ENCODE peak calls at places on chromosome 5, in four cellular contexts. P is LoVo, W is iris pigment epithelial cell, F is germinal center. C is an unnamed sample.

GRCh38 chr5:57725628-57726504 is 243.3 kb upstream of the ACTBL2 start:
- DNase-seq in P (no peak), F (no peak), W (no peak), C (no peak)

GRCh38 chr5:143265995-143266394 is 137.5 kb downstream of the NR3C1 start:
- DNase-seq in P (no peak), W (no peak), F (no peak), C (no peak)

GRCh38 chr5:1783214-1783551 is 16.5 kb downstream of the MRPL36 start:
- DNase-seq in F (peak; percentile 43), W (no peak), P (peak; percentile 43), C (no peak)

GRCh38 chr5:2466966-2467365 is 284.5 kb downstream of the IRX2 start:
- DNase-seq in W (no peak), P (no peak), F (no peak), C (no peak)

GRCh38 chr5:55750063-55750462 is 12.2 kb downstream of the DDX4 start:
- DNase-seq in F (no peak), W (no peak), P (no peak), C (no peak)

GRCh38 chr5:55534436-55535198 is at the start of gene PLPP1:
- DNase-seq in P (peak; percentile 89), W (peak; percentile 91), F (peak; percentile 96), C (peak; percentile 58)

GRCh38 chr5:126732716-126733115 is 44.2 kb upstream of the LMNB1 start:
- DNase-seq in W (no peak), F (no peak), P (no peak), C (no peak)

GRCh38 chr5:32471784-32472183 is 27.2 kb upstream of the ZFR start:
- DNase-seq in P (no peak), W (no peak), F (no peak), C (peak; percentile 14)

GRCh38 chr5:115461506-115462290 is 82.9 kb downstream of the FEM1C start:
- DNase-seq in W (peak; percentile 89), F (no peak), P (peak; percentile 71), C (no peak)

GRCh38 chr5:76547242-76547890 is 75.8 kb downstream of the F2RL2 start:
- DNase-seq in F (peak; percentile 8), P (no peak), W (no peak), C (peak; percentile 96)

GRCh38 chr5:142388696-142389095 is 63.9 kb upstream of the SPRY4 start:
- DNase-seq in P (peak; percentile 32), F (no peak), W (peak; percentile 30), C (no peak)

GRCh38 chr5:6202615-6203365 is 175.6 kb downstream of the MED10 start:
- DNase-seq in P (no peak), W (no peak), F (no peak), C (no peak)

GRCh38 chr5:148972958-148973357 is 89.9 kb downstream of the SH3TC2 start:
- DNase-seq in W (peak; percentile 69), F (no peak), P (peak; percentile 36), C (no peak)